ENCODE peak calls at places on chromosomes 13 and 19, in ten cellular contexts. G, F, V, U, B, D, C, Y, Z and A are unnamed samples.

GRCh38 chr19:30355586-30355985 is 16.6 kb upstream of the ZNF536 start:
- DNase-seq in D (no peak), V (no peak), Y (no peak), B (no peak), F (no peak), U (no peak), Z (no peak), C (no peak), G (no peak), A (no peak)

GRCh38 chr19:3108775-3109174 is 14.6 kb downstream of the GNA11 start:
- DNase-seq in C (peak; percentile 57), Z (peak; percentile 67), F (peak; percentile 83), Y (peak; percentile 77), V (peak; percentile 74), G (no peak), U (peak; percentile 61), D (peak; percentile 55), B (peak; percentile 78), A (peak; percentile 88)

GRCh38 chr13:41960195-41960699 is 662 bp downstream of the VWA8 start:
- DNase-seq in B (no peak), D (no peak), F (no peak), Y (peak; percentile 50), G (no peak), V (no peak), Z (peak; percentile 41), C (no peak), U (peak; percentile 38), A (peak; percentile 36)

GRCh38 chr19:33629826-33630375 is 8.1 kb downstream of the CHST8 start:
- DNase-seq in Y (no peak), V (no peak), U (no peak), D (no peak), F (no peak), B (no peak), Z (no peak), G (no peak), C (no peak), A (no peak)

GRCh38 chr19:6233051-6233826 is 46.5 kb downstream of the MLLT1 start:
- DNase-seq in C (peak; percentile 84), B (no peak), Z (no peak), U (no peak), Y (no peak), F (no peak), D (peak; percentile 81), G (no peak), V (no peak), A (peak; percentile 75)

GRCh38 chr13:79987323-79987722 is 353.6 kb downstream of the SPRY2 start:
- DNase-seq in Y (no peak), Z (no peak), D (no peak), U (peak; percentile 32), G (no peak), V (no peak), B (no peak), F (no peak), C (no peak), A (no peak)

GRCh38 chr19:47274891-47275865 is 493 bp downstream of the INAFM1 start:
- DNase-seq in C (peak; percentile 57), D (peak; percentile 42), U (no peak), G (no peak), F (peak; percentile 38), Y (peak; percentile 33), V (peak; percentile 33), Z (no peak), B (peak; percentile 26), A (no peak)

GRCh38 chr13:94192576-94192975 is 286.9 kb downstream of the DCT start:
- DNase-seq in D (no peak), Z (peak; percentile 73), C (no peak), G (no peak), F (peak; percentile 35), Y (peak; percentile 59), V (peak; percentile 75), U (peak; percentile 60), B (peak; percentile 6), A (peak; percentile 15)

GRCh38 chr13:51929699-51930098 is 67.9 kb downstream of the CCDC70 start:
- DNase-seq in Y (no peak), D (no peak), U (no peak), V (no peak), Z (no peak), F (no peak), B (no peak), C (no peak), G (no peak), A (no peak)

GRCh38 chr19:43966079-43966694 is 15.2 kb downstream of the ZNF221 start:
- DNase-seq in D (no peak), B (no peak), Y (no peak), V (no peak), U (no peak), C (no peak), F (no peak), G (no peak), Z (no peak), A (no peak)